ENCODE peak calls at places on chromosomes 3 and 15, in four cellular contexts. H, N, I and P are unnamed samples.

GRCh38 chr15:38886315-38887163 is 321.9 kb upstream of the RASGRP1 start:
- DNase-seq in I (peak; percentile 90), H (no peak), N (no peak), P (no peak)

GRCh38 chr3:156718622-156719300 is 44.4 kb downstream of the TIPARP start:
- DNase-seq in I (peak; percentile 36), N (peak; percentile 10), H (no peak), P (no peak)

GRCh38 chr3:12454076-12454807 is 30.0 kb upstream of the TSEN2 start:
- DNase-seq in N (no peak), H (no peak), I (no peak), P (no peak)

GRCh38 chr3:10248984-10249748 is 907 bp downstream of the TATDN2 start:
- DNase-seq in H (peak; percentile 84), N (no peak), I (no peak), P (peak; percentile 72)

GRCh38 chr3:154954750-154955149 is 125.4 kb upstream of the MME start:
- DNase-seq in I (peak; percentile 88), H (no peak), N (peak; percentile 19), P (no peak)

GRCh38 chr3:38004415-38005075 is 14.0 kb downstream of the VILL start:
- DNase-seq in I (peak; percentile 72), N (no peak), H (peak; percentile 78), P (peak; percentile 51)

GRCh38 chr3:40387895-40388254 is 891 bp downstream of the ENTPD3 start:
- DNase-seq in I (no peak), N (no peak), H (no peak), P (no peak)

GRCh38 chr3:50126287-50127211 is 28.6 kb upstream of the SEMA3F start:
- DNase-seq in N (no peak), I (peak; percentile 69), H (no peak), P (no peak)

GRCh38 chr3:183178833-183179549 is 16.5 kb upstream of the LAMP3 start:
- DNase-seq in H (peak; percentile 79), N (no peak), I (peak; percentile 57), P (peak; percentile 72)

GRCh38 chr3:43659250-43659880 is 31.4 kb upstream of the ABHD5 start:
- DNase-seq in I (no peak), H (no peak), N (no peak), P (no peak)

GRCh38 chr3:111582114-111582461 is 13.1 kb downstream of the ZBED2 start:
- DNase-seq in N (no peak), I (peak; percentile 54), H (no peak), P (no peak)

GRCh38 chr3:100401674-100402036 is 316 bp downstream of the LNP1 start:
- DNase-seq in N (no peak), H (peak; percentile 79), I (peak; percentile 62), P (peak; percentile 13)

GRCh38 chr3:69250014-69250413 is 127.6 kb upstream of the LMOD3 start:
- DNase-seq in H (peak; percentile 57), I (peak; percentile 20), N (peak; percentile 53), P (no peak)

GRCh38 chr15:90101130-90101968 is 919 bp downstream of the IDH2 start:
- DNase-seq in H (peak; percentile 57), N (no peak), I (peak; percentile 35), P (peak; percentile 66)

GRCh38 chr3:52153389-52154096 is 680 bp downstream of the POC1A start:
- DNase-seq in H (peak; percentile 35), I (no peak), N (peak; percentile 56), P (no peak)

GRCh38 chr3:16319307-16319706 is 54.3 kb downstream of the OXNAD1 start:
- DNase-seq in N (no peak), I (no peak), H (peak; percentile 97), P (no peak)

GRCh38 chr15:69493406-69493805 is 40.8 kb downstream of the RPLP1 start:
- DNase-seq in I (no peak), H (no peak), N (no peak), P (no peak)

GRCh38 chr15:93955197-93955596 is 276.2 kb upstream of the MCTP2 start:
- DNase-seq in N (no peak), H (no peak), I (no peak), P (no peak)

GRCh38 chr3:8660271-8660731 is 15.7 kb upstream of the SSUH2 start:
- DNase-seq in H (no peak), I (peak; percentile 69), N (no peak), P (no peak)

GRCh38 chr3:141306276-141306675 is 62.0 kb upstream of the ZBTB38 start:
- DNase-seq in N (no peak), H (no peak), I (no peak), P (no peak)

GRCh38 chr3:195071011-195071728 is 199.8 kb downstream of the XXYLT1 start:
- DNase-seq in N (no peak), I (no peak), H (no peak), P (no peak)

GRCh38 chr3:42936157-42936981 is 30.4 kb downstream of the ZNF662 start:
- DNase-seq in I (peak; percentile 26), N (no peak), H (peak; percentile 10), P (no peak)

GRCh38 chr3:44117736-44118135 is 124.0 kb upstream of the TOPAZ1 start:
- DNase-seq in H (no peak), N (no peak), I (no peak), P (no peak)

GRCh38 chr3:85589145-85589544 is 630.4 kb downstream of the CADM2 start:
- DNase-seq in H (no peak), N (no peak), I (no peak), P (no peak)

GRCh38 chr3:41573591-41573990 is 374.3 kb downstream of the CTNNB1 start:
- DNase-seq in H (no peak), I (no peak), N (no peak), P (no peak)

GRCh38 chr3:41572092-41572491 is 372.8 kb downstream of the CTNNB1 start:
- DNase-seq in N (no peak), I (no peak), H (no peak), P (no peak)

GRCh38 chr3:41578798-41579197 is 379.5 kb downstream of the CTNNB1 start:
- DNase-seq in I (no peak), H (no peak), N (no peak), P (no peak)

GRCh38 chr3:41575754-41576153 is 376.4 kb downstream of the CTNNB1 start:
- DNase-seq in H (no peak), I (no peak), N (no peak), P (no peak)

DNA sequence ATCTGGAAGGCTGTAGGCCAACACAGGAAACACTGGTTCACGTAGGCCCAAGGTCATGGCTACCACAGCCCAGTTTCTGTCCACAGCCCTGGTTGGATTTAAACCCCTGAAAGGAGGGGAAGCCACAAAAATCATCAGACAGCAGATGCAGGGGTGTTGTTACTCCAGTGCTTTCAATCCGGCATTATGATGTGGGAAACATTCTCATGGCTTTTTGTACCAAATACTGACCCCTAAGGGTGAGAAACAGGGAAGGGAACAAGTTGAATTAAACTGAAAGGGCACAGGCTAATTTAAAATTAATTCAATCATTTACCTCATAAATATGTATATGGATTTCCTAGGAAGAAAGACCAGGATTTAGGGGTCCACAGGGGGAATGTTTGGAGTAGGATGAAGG is 375.6 kb downstream of the CTNNB1 start:
- DNase-seq in H (no peak), N (no peak), I (peak; percentile 6), P (no peak)
- TF ChIP-seq CTCF in H (no peak), N (peak; percentile 51), I (no peak), P (no peak)

GRCh38 chr15:96701443-96701842 is 370.9 kb downstream of the NR2F2 start:
- DNase-seq in I (no peak), H (no peak), N (no peak), P (no peak)
- TF ChIP-seq CTCF in I (no peak), H (no peak), N (peak; percentile 49), P (no peak)

DNA sequence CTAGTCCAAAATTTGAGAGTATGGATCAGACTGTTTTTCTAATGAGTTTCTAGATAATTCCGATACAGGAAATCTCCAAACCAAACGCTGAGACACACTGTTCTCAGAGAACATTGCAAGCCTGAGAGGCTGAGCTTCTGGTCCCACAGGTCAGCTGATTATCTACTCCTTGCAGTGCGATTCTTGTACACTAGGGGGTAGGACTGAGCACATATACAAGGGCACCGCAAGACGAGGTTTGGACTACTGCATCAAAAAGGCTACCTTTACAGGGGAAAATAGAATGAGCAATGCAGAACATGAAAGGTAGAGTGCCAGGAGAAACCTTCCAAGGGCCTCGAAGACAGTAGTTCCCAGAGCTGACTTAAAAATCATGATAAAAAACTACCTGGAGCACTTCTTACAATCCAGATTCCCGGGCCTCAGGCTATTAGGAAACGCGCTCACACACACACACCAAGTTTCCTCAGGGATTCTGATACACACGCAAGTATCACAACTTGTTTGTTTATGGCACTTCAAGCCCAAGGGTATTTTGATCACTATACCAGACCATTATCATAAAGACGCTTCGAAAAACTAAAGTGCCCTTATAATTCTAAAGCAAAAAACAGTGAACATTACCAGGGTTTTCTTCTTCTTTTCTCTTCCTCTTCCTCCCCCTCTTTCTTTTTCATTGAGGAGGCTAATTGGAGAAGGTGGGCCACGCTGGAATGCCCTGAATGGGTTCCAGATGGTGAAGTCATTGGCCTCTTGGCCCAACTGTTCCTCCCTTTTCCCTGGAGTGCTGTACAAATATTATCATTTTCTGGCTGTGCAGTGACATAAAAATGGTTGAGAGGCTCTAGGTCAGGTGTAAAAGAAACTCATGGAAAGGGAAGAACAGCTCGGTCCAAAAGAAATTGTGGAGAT is 61.8 kb downstream of the SLC12A8 start:
- DNase-seq in N (peak; percentile 18), H (peak; percentile 81), I (no peak), P (peak; percentile 48)
- TF ChIP-seq CTCF in N (peak; percentile 67), H (peak; percentile 80), I (peak; percentile 58), P (peak; percentile 29)

DNA sequence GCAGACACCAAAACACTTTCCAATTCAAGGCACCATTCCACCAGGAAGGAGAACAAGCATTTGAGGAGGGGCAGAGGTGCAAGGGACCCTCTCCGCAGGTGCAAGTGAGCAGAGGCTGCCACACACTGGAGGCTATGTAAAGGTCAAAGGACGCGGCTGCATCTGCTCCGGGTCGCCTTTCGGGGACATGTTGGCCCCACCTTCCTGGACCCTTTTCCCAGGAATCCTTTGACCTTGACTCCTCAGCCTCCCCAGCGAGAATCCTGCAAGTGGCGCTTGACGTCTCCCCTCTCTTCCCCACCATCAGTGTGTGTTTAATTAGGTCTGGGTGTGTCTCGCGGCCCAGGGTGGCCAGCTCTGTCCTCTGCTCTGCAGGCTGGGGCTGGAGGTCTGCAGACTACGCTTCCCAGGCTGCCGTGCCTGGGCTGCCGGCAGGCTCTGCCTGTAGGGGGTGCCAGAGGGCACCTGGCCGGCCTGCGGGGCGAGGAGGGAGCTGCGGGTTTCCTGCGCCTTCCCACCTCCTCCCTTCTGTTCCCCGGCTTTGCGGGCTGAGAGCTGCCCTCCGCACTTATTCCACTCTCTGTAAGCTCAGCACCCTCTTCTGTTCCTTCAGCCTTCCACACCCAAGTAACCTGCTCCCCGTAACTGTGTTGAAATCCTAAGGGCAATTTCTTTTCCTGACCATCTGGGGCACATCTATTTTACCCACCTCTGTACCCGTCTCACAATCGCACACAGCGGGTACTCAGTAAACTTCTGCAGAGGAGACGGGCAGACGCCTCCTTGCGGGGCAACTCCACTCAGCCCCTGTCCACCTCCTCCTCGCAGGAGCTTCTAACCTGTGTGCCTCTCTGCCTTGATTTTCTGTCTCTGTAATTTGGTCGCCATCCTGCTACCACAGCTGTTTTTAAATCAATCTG is 129.8 kb downstream of the NSMCE3 start:
- DNase-seq in I (peak; percentile 48), H (peak; percentile 62), N (no peak), P (peak; percentile 87)
- TF ChIP-seq CTCF in I (peak; percentile 92), H (peak; percentile 87), N (peak; percentile 97), P (peak; percentile 87)